ENCODE peak calls at places on chromosomes 2 and 18, in four cellular contexts. M, B, I and G are unnamed samples.
A peak's percentile ranks its signal among the peaks of the same experiment; 100 is the strongest.

GRCh38 chr2:176083796-176084261 is at the start of gene EVX2:
- DNase-seq in I (no peak), M (no peak), B (no peak), G (no peak)

GRCh38 chr2:223311889-223312288 is 259.9 kb downstream of the KCNE4 start:
- DNase-seq in I (no peak), B (no peak), M (no peak), G (no peak)

GRCh38 chr2:180962727-180963312 is 17.6 kb upstream of the UBE2E3 start:
- DNase-seq in M (no peak), I (no peak), B (no peak), G (no peak)

GRCh38 chr2:100104718-100105677 is 37.4 kb downstream of the AFF3 start:
- DNase-seq in B (peak; percentile 12), I (peak; percentile 51), M (no peak), G (no peak)

GRCh38 chr2:98012561-98012979 is 16.8 kb upstream of the TMEM131 start:
- DNase-seq in M (no peak), B (no peak), I (no peak), G (no peak)

GRCh38 chr2:32523711-32524110 is 104.1 kb upstream of the TTC27 start:
- DNase-seq in I (no peak), M (no peak), B (no peak), G (no peak)

GRCh38 chr2:225788571-225788970 is 389.1 kb downstream of the NYAP2 start:
- DNase-seq in I (no peak), M (no peak), B (no peak), G (no peak)

GRCh38 chr2:225002656-225003045 is 39.6 kb downstream of the DOCK10 start:
- DNase-seq in B (no peak), M (no peak), I (no peak), G (no peak)

GRCh38 chr2:109287413-109287812 is 158.4 kb downstream of the SH3RF3 start:
- DNase-seq in I (no peak), M (no peak), B (no peak), G (no peak)

GRCh38 chr2:73984203-73984921 is at the start of gene TET3:
- DNase-seq in I (no peak), M (peak; percentile 80), B (peak; percentile 72), G (peak; percentile 67)

GRCh38 chr2:50840346-50841124 is 191.4 kb downstream of the NRXN1 start:
- DNase-seq in M (no peak), B (no peak), I (no peak), G (no peak)

GRCh38 chr2:129782618-129782960 is 196.9 kb upstream of the RAB6C start:
- DNase-seq in M (no peak), I (no peak), B (no peak), G (no peak)

GRCh38 chr2:160332318-160332717 is 132.2 kb upstream of the ITGB6 start:
- DNase-seq in B (no peak), M (no peak), I (no peak), G (no peak)

GRCh38 chr18:70457223-70457622 is 168.4 kb downstream of the SOCS6 start:
- DNase-seq in B (no peak), M (no peak), I (no peak), G (no peak)

GRCh38 chr2:197805598-197806316 is 1.4 kb downstream of the PLCL1 start:
- DNase-seq in B (no peak), M (no peak), I (no peak), G (no peak)
- H3K4me3 ChIP-seq in B (peak overlapping the region; percentile 40), M (peak overlapping the region; percentile 49), I (peak overlapping the region; percentile 90), G (no peak overlapping the region)

GRCh38 chr2:127713562-127713961 is 12.3 kb downstream of the SFT2D3 start:
- DNase-seq in B (no peak), I (no peak), M (no peak), G (no peak)

GRCh38 chr2:127719301-127720218 is 18.3 kb downstream of the SFT2D3 start:
- DNase-seq in M (no peak), I (no peak), B (no peak), G (no peak)

GRCh38 chr2:127712999-127713398 is 11.7 kb downstream of the SFT2D3 start:
- DNase-seq in I (no peak), M (no peak), B (no peak), G (no peak)

GRCh38 chr2:127721311-127721977 is 20.1 kb downstream of the SFT2D3 start:
- DNase-seq in B (no peak), I (no peak), M (no peak), G (no peak)

DNA sequence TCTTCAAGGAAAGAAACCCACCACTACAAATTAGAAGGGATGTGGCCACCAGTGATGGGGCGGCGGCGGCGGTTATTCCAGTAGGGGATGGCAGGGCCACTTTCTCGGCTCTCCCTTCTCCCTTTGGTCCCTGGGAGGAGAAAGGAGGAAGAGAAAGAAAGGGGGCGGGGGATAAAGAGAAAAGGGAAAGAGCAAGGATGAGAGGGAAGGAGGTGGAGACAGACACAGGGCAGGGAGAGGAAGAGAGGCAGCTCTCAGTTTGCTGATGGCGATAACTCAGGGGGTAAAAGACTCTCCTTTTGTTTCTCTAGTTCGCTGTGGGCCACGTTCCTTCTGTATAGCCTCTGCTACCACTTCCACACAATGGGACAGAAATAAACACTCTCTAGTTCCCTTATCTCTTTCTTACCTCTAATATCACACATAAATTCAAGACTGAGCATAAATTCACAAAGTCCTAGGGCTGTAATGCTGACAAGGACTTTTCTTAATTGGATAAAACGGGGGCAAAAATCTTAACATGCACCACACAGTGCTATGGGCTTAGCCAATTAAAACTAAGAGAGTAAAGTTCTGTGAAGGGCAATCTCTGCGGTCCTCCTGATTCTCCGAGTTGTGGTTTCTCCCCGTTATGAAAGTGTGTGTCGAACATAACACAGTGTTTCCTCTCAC is 14.6 kb downstream of the SFT2D3 start:
- DNase-seq in I (no peak), M (no peak), B (no peak), G (no peak)
- H3K36me3 ChIP-seq in I (peaks cover 88% of the 10 kb centered on the region), M (no peaks in the 10 kb centered on the region), B (peaks cover 5% of the 10 kb centered on the region), G (no peaks in the 10 kb centered on the region)

GRCh38 chr2:168593713-168594112 is 137.6 kb downstream of the CERS6 start:
- DNase-seq in I (no peak), M (no peak), B (no peak), G (no peak)

GRCh38 chr2:168599738-168600137 is 143.7 kb downstream of the CERS6 start:
- DNase-seq in M (no peak), B (no peak), I (no peak), G (no peak)

GRCh38 chr2:168592181-168592831 is 136.2 kb downstream of the CERS6 start:
- DNase-seq in M (no peak), B (no peak), I (no peak), G (no peak)

GRCh38 chr2:168596881-168597280 is 140.8 kb downstream of the CERS6 start:
- DNase-seq in I (no peak), M (no peak), B (no peak), G (no peak)

DNA sequence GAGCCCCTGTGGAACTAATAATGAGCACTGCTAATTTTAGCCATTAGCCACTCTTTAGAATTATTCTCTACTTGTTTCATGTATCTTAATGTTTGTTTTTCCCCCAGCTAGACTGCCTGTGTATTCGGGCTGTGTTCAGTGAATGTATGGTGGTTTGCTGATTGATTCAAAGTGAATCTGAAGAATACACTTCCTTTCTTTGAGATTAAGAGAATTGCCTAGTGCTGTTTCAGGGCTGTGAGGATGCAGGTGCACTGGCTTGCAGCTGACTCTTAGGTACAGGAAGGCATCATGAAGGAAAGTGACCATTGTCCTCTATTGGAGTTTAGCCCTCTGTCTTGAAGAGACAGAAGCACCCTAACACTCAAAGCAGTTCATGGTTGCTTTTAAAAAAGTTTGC is 138.7 kb downstream of the CERS6 start:
- DNase-seq in M (no peak), B (no peak), I (no peak), G (no peak)
- H3K4me1 ChIP-seq in M (no peaks in the 10 kb centered on the region), B (peaks cover 26% of the 10 kb centered on the region), I (no peaks in the 10 kb centered on the region), G (no peaks in the 10 kb centered on the region)

GRCh38 chr2:37375721-37376399 is 31.4 kb downstream of the QPCT start:
- DNase-seq in M (no peak), B (no peak), I (no peak), G (no peak)
- H3K4me3 ChIP-seq in M (no peak overlapping the region), B (no peak overlapping the region), I (no peak overlapping the region), G (no peak overlapping the region)

GRCh38 chr2:38740851-38741541 is 10.2 kb downstream of the SRSF7 start:
- DNase-seq in B (peak; percentile 49), M (no peak), I (peak; percentile 29), G (no peak)
- H3K36me3 ChIP-seq in B (no peaks in the 10 kb centered on the region), M (no peaks in the 10 kb centered on the region), I (peaks cover 87% of the 10 kb centered on the region), G (no peaks in the 10 kb centered on the region)

GRCh38 chr2:173884403-173884802 is 80.8 kb downstream of the SP3 start:
- DNase-seq in M (peak; percentile 69), B (peak; percentile 64), I (peak; percentile 9), G (peak; percentile 75)
- H3K4me1 ChIP-seq in M (no peaks in the 10 kb centered on the region), B (no peaks in the 10 kb centered on the region), I (no peaks in the 10 kb centered on the region), G (no peaks in the 10 kb centered on the region)